ENCODE peak calls at places on chromosomes 3 and 15, in five cellular contexts. N is HCT116, W is astrocyte, E is mammary epithelial cell, F is endodermal cell. I is an unnamed sample.
A peak's percentile ranks its signal among the peaks of the same experiment; 100 is the strongest.

GRCh38 chr3:8336456-8336855 is 165.2 kb upstream of the LMCD1 start:
- DNase-seq in N (no peak), W (no peak), E (no peak), F (peak; percentile 70), I (no peak)

GRCh38 chr3:32778389-32778788 is 39.4 kb upstream of the TRIM71 start:
- DNase-seq in N (no peak), W (no peak), E (no peak), F (no peak), I (no peak)

GRCh38 chr3:45462522-45463262 is 74.3 kb downstream of the LARS2 start:
- DNase-seq in N (no peak), W (peak; percentile 53), E (no peak), F (no peak), I (no peak)

GRCh38 chr3:12622335-12622734 is 41.6 kb downstream of the RAF1 start:
- DNase-seq in N (no peak), W (no peak), E (no peak), F (no peak), I (no peak)

GRCh38 chr3:166177130-166177529 is 339.9 kb upstream of the BCHE start:
- DNase-seq in N (no peak), W (peak; percentile 0), E (peak; percentile 31), F (peak; percentile 38), I (no peak)

GRCh38 chr15:49468440-49468839 is 45.4 kb downstream of the FGF7 start:
- DNase-seq in N (no peak), W (no peak), E (peak; percentile 10), F (no peak), I (no peak)

GRCh38 chr3:30258426-30259392 is 347.7 kb upstream of the TGFBR2 start:
- DNase-seq in N (no peak), W (no peak), E (no peak), F (no peak), I (no peak)

GRCh38 chr3:126259411-126260391 is 79.3 kb upstream of the ALDH1L1 start:
- DNase-seq in N (no peak), W (no peak), E (no peak), F (peak; percentile 86), I (peak; percentile 54)

GRCh38 chr15:45399381-45400212 is 21.3 kb upstream of the GATM start:
- DNase-seq in N (peak; percentile 60), W (peak; percentile 38), E (peak; percentile 52), F (peak; percentile 46), I (peak; percentile 55)

GRCh38 chr15:78205337-78205736 is 29.0 kb downstream of the ACSBG1 start:
- DNase-seq in N (no peak), W (no peak), E (no peak), F (no peak), I (no peak)

GRCh38 chr3:39383913-39384664 is 919 bp downstream of the SLC25A38 start:
- DNase-seq in N (peak; percentile 82), W (peak; percentile 83), E (peak; percentile 93), F (peak; percentile 99), I (peak; percentile 96)

GRCh38 chr3:93924491-93924890 is 49.2 kb downstream of the PROS1 start:
- DNase-seq in N (no peak), W (no peak), E (peak; percentile 7), F (no peak), I (no peak)

GRCh38 chr15:90000175-90000923 is 775 bp upstream of the ZNF710 start:
- DNase-seq in N (no peak), W (no peak), E (no peak), F (peak; percentile 77), I (peak; percentile 37)

GRCh38 chr3:182808041-182808765 is 14.9 kb downstream of the ATP11B start:
- DNase-seq in N (no peak), W (no peak), E (no peak), F (no peak), I (no peak)

GRCh38 chr3:190064112-190064511 is 56.6 kb downstream of the P3H2 start:
- DNase-seq in N (peak; percentile 33), W (peak; percentile 94), E (peak; percentile 83), F (no peak), I (peak; percentile 82)

GRCh38 chr15:71596672-71597071 is 213.7 kb upstream of the NR2E3 start:
- DNase-seq in N (no peak), W (peak; percentile 35), E (no peak), F (peak; percentile 57), I (no peak)

GRCh38 chr15:52746162-52746721 is 43.9 kb downstream of the ONECUT1 start:
- DNase-seq in N (no peak), W (no peak), E (no peak), F (peak; percentile 53), I (no peak)

GRCh38 chr15:29032229-29032625 is 146.5 kb downstream of the APBA2 start:
- DNase-seq in N (no peak), W (no peak), E (no peak), F (no peak), I (no peak)

GRCh38 chr3:107994954-107995715 is 95.7 kb downstream of the CD47 start:
- DNase-seq in N (no peak), W (no peak), E (no peak), F (no peak), I (no peak)

GRCh38 chr3:152051501-152052404 is 178.3 kb downstream of the SUCNR1 start:
- DNase-seq in N (no peak), W (peak; percentile 38), E (no peak), F (no peak), I (no peak)

GRCh38 chr3:124456506-124456905 is 273.7 kb upstream of the UMPS start:
- DNase-seq in N (no peak), W (no peak), E (no peak), F (no peak), I (no peak)

GRCh38 chr3:161203485-161204098 is 17.5 kb upstream of the NMD3 start:
- DNase-seq in N (no peak), W (no peak), E (no peak), F (no peak), I (no peak)

GRCh38 chr3:30894521-30895289 is at the start of gene GADL1:
- DNase-seq in N (no peak), W (peak; percentile 33), E (peak; percentile 14), F (peak; percentile 81), I (peak; percentile 8)

GRCh38 chr3:2652416-2652815 is 457.8 kb downstream of the IL5RA start:
- DNase-seq in N (no peak), W (no peak), E (no peak), F (peak; percentile 86), I (no peak)

GRCh38 chr15:60530653-60531052 is 51.7 kb upstream of the ICE2 start:
- DNase-seq in N (no peak), W (no peak), E (no peak), F (no peak), I (no peak)

GRCh38 chr15:31325432-31325975 is 1.1 kb upstream of the KLF13 start:
- DNase-seq in N (no peak), W (no peak), E (no peak), F (peak; percentile 77), I (no peak)

GRCh38 chr3:86960551-86960950 is 30.4 kb downstream of the VGLL3 start:
- DNase-seq in N (no peak), W (no peak), E (peak; percentile 34), F (no peak), I (no peak)

GRCh38 chr3:183265157-183265642 is 12.1 kb downstream of the B3GNT5 start:
- DNase-seq in N (no peak), W (peak; percentile 59), E (no peak), F (peak; percentile 81), I (no peak)

GRCh38 chr3:161035711-161036110 is 69.4 kb downstream of the B3GALNT1 start:
- DNase-seq in N (no peak), W (peak; percentile 98), E (no peak), F (no peak), I (peak; percentile 82)

GRCh38 chr3:113211370-113212154 is at the start of gene BOC:
- DNase-seq in N (no peak), W (peak; percentile 73), E (peak; percentile 57), F (peak; percentile 79), I (peak; percentile 10)

GRCh38 chr3:153980252-153980590 is 141.0 kb upstream of the ARHGEF26 start:
- DNase-seq in N (no peak), W (no peak), E (peak; percentile 45), F (peak; percentile 73), I (no peak)

GRCh38 chr15:71601038-71601869 is 209.1 kb upstream of the NR2E3 start:
- DNase-seq in N (no peak), W (no peak), E (no peak), F (no peak), I (no peak)

GRCh38 chr3:194879991-194880939 is 194.6 kb downstream of the FAM43A start:
- DNase-seq in N (no peak), W (peak; percentile 57), E (no peak), F (peak; percentile 38), I (peak; percentile 80)

GRCh38 chr3:115860766-115861165 is 237.5 kb downstream of the GAP43 start:
- DNase-seq in N (no peak), W (no peak), E (no peak), F (no peak), I (no peak)

GRCh38 chr3:144127014-144127413 is 155.4 kb downstream of the DIPK2A start:
- DNase-seq in N (no peak), W (peak; percentile 8), E (no peak), F (no peak), I (no peak)

GRCh38 chr3:193884652-193885051 is 251.3 kb upstream of the HES1 start:
- DNase-seq in N (no peak), W (no peak), E (no peak), F (no peak), I (no peak)

GRCh38 chr15:86813892-86814291 is 734.2 kb downstream of the AGBL1 start:
- DNase-seq in N (no peak), W (no peak), E (no peak), F (no peak), I (no peak)

GRCh38 chr3:123344175-123344908 is 104.5 kb downstream of the ADCY5 start:
- DNase-seq in N (no peak), W (peak; percentile 69), E (no peak), F (peak; percentile 66), I (peak; percentile 6)

GRCh38 chr3:71944482-71944881 is 159.5 kb upstream of the PROK2 start:
- DNase-seq in N (no peak), W (no peak), E (no peak), F (no peak), I (no peak)

GRCh38 chr3:149958171-149958796 is 12.4 kb downstream of the PFN2 start:
- DNase-seq in N (no peak), W (no peak), E (peak; percentile 64), F (peak; percentile 47), I (no peak)
- TF ChIP-seq CTCF in N (no peak), W (no peak), E (no peak), F (peak; percentile 63), I (no peak)

GRCh38 chr3:133954961-133955360 is 59.3 kb upstream of the RAB6B start:
- DNase-seq in N (no peak), W (no peak), E (no peak), F (no peak), I (no peak)
- H3K27me3 ChIP-seq in N (peaks cover 18% of the 10 kb centered on the region), W (peaks cover 16% of the 10 kb centered on the region), E (no peaks in the 10 kb centered on the region), F (no peaks in the 10 kb centered on the region), I (no peaks in the 10 kb centered on the region)

GRCh38 chr15:32994810-32995424 is 199.6 kb downstream of the FMN1 start:
- DNase-seq in N (peak; percentile 21), W (peak; percentile 32), E (no peak), F (no peak), I (peak; percentile 63)

GRCh38 chr15:32993285-32993684 is 201.2 kb downstream of the FMN1 start:
- DNase-seq in N (no peak), W (no peak), E (no peak), F (no peak), I (no peak)

GRCh38 chr15:32998979-32999677 is 195.4 kb downstream of the FMN1 start:
- DNase-seq in N (no peak), W (no peak), E (no peak), F (no peak), I (no peak)

GRCh38 chr15:32998182-32998581 is 196.3 kb downstream of the FMN1 start:
- DNase-seq in N (no peak), W (no peak), E (no peak), F (no peak), I (no peak)
- H3K9ac ChIP-seq in N (no peak overlapping the region), W (no peak overlapping the region), E (no peak overlapping the region), F (no peak overlapping the region), I (no peak overlapping the region)

GRCh38 chr3:15165061-15165460 is 41.0 kb upstream of the CAPN7 start:
- DNase-seq in N (no peak), W (no peak), E (no peak), F (no peak), I (no peak)
- TF ChIP-seq CTCF in N (no peak), W (no peak), E (no peak), F (no peak), I (no peak)

I was measured in endothelial cell of umbilical vein.